ENCODE peak calls at places on chromosomes 7 and 10, in six cellular contexts. K is A549, E is endothelial cell of umbilical vein, S is GM12878, C is HepG2, Q is K562. D is an unnamed sample.

GRCh38 chr7:30924624-30925023 is 13.0 kb downstream of the AQP1 start:
- DNase-seq in E (no peak), C (no peak), Q (no peak), K (no peak), S (no peak), D (no peak)

GRCh38 chr7:115042596-115042995 is 120.7 kb downstream of the MDFIC start:
- DNase-seq in S (no peak), Q (no peak), C (no peak), E (no peak), K (no peak), D (no peak)

GRCh38 chr10:48731654-48732053 is 47.0 kb downstream of the WDFY4 start:
- DNase-seq in E (no peak), Q (no peak), C (no peak), K (no peak), S (no peak), D (no peak)

GRCh38 chr10:23370106-23370505 is 25.5 kb upstream of the C10orf67 start:
- DNase-seq in S (no peak), Q (no peak), K (no peak), E (no peak), C (no peak), D (peak; percentile 12)

GRCh38 chr7:74405191-74405898 is 48.4 kb upstream of the GTF2IRD1 start:
- DNase-seq in C (no peak), E (no peak), Q (peak; percentile 84), K (peak; percentile 47), S (no peak), D (peak; percentile 97)

GRCh38 chr10:123390332-123390731 is 236.1 kb downstream of the BUB3 start:
- DNase-seq in S (no peak), C (no peak), E (no peak), K (no peak), Q (no peak), D (no peak)

GRCh38 chr10:18094332-18094731 is 45.9 kb upstream of the CACNB2 start:
- DNase-seq in E (no peak), C (no peak), K (no peak), Q (no peak), S (no peak), D (no peak)

GRCh38 chr7:98250789-98251188 is 1.2 kb downstream of the TECPR1 start:
- DNase-seq in E (peak; percentile 35), S (no peak), C (no peak), K (no peak), Q (peak; percentile 40), D (no peak)

GRCh38 chr7:79529896-79530235 is 76.4 kb upstream of the MAGI2 start:
- DNase-seq in Q (no peak), K (no peak), S (no peak), E (no peak), C (no peak), D (no peak)

GRCh38 chr10:109587366-109587765 is 335.9 kb downstream of the XPNPEP1 start:
- DNase-seq in C (no peak), K (no peak), E (no peak), Q (no peak), S (no peak), D (no peak)

GRCh38 chr7:138472292-138473079 is 12.4 kb downstream of the TRIM24 start:
- DNase-seq in K (no peak), E (no peak), S (no peak), C (peak; percentile 59), Q (no peak), D (no peak)

GRCh38 chr7:149310113-149310836 is 48.3 kb downstream of the ZNF783 start:
- DNase-seq in E (peak; percentile 69), Q (peak; percentile 75), C (peak; percentile 53), K (peak; percentile 87), S (peak; percentile 36), D (peak; percentile 75)

GRCh38 chr7:1854521-1855395 is 184.7 kb downstream of the ELFN1 start:
- DNase-seq in C (no peak), Q (peak; percentile 85), E (no peak), K (no peak), S (no peak), D (peak; percentile 76)

GRCh38 chr10:111999205-111999914 is 184.2 kb downstream of the GPAM start:
- DNase-seq in E (no peak), Q (no peak), C (no peak), K (no peak), S (no peak), D (no peak)

GRCh38 chr10:102188298-102188940 is 36.2 kb downstream of the NOLC1 start:
- DNase-seq in K (no peak), C (peak; percentile 10), E (no peak), S (no peak), Q (no peak), D (no peak)

GRCh38 chr7:50580053-50580452 is 14.8 kb upstream of the DDC start:
- DNase-seq in C (peak; percentile 58), E (no peak), K (no peak), Q (no peak), S (no peak), D (no peak)

GRCh38 chr7:132291446-132291845 is 284.8 kb downstream of the PLXNA4 start:
- DNase-seq in E (no peak), C (peak; percentile 16), K (no peak), S (no peak), Q (no peak), D (no peak)

GRCh38 chr7:112362053-112362650 is 88.1 kb upstream of the IFRD1 start:
- DNase-seq in Q (no peak), S (no peak), K (no peak), E (no peak), C (no peak), D (no peak)

GRCh38 chr7:45713669-45714520 is 139.7 kb downstream of the ADCY1 start:
- DNase-seq in E (no peak), K (no peak), Q (no peak), S (no peak), C (no peak), D (peak; percentile 2)

GRCh38 chr10:128525936-128526335 is 399.7 kb upstream of the MKI67 start:
- DNase-seq in Q (no peak), K (no peak), E (no peak), C (no peak), S (no peak), D (no peak)

GRCh38 chr7:5430612-5430947 is 6.9 kb upstream of the TNRC18 start:
- DNase-seq in C (no peak), S (no peak), K (no peak), Q (no peak), E (no peak), D (no peak)

GRCh38 chr7:5433181-5433580 is 9.5 kb upstream of the TNRC18 start:
- DNase-seq in S (no peak), K (no peak), C (no peak), Q (no peak), E (no peak), D (no peak)

GRCh38 chr7:5429857-5430611 is 6.4 kb upstream of the TNRC18 start:
- DNase-seq in K (no peak), E (no peak), S (no peak), C (no peak), Q (no peak), D (no peak)

GRCh38 chr7:5432691-5433090 is 9.1 kb upstream of the TNRC18 start:
- DNase-seq in Q (no peak), S (no peak), K (no peak), C (no peak), E (no peak), D (no peak)

GRCh38 chr7:5431485-5432118 is 8.0 kb upstream of the TNRC18 start:
- DNase-seq in C (no peak), Q (no peak), E (no peak), S (no peak), K (no peak), D (no peak)
- TF ChIP-seq MYC in C (no peak), Q (no peak), E (no peak), S (no peak), K (no peak), D (no peak)

GRCh38 chr10:26214538-26215461 is 1.8 kb upstream of the GAD2 start:
- DNase-seq in Q (no peak), K (no peak), S (no peak), C (no peak), E (no peak), D (no peak)
- TF ChIP-seq MAX in Q (no peak), K (no peak), S (no peak), C (no peak), E (no peak), D (no peak)

DNA sequence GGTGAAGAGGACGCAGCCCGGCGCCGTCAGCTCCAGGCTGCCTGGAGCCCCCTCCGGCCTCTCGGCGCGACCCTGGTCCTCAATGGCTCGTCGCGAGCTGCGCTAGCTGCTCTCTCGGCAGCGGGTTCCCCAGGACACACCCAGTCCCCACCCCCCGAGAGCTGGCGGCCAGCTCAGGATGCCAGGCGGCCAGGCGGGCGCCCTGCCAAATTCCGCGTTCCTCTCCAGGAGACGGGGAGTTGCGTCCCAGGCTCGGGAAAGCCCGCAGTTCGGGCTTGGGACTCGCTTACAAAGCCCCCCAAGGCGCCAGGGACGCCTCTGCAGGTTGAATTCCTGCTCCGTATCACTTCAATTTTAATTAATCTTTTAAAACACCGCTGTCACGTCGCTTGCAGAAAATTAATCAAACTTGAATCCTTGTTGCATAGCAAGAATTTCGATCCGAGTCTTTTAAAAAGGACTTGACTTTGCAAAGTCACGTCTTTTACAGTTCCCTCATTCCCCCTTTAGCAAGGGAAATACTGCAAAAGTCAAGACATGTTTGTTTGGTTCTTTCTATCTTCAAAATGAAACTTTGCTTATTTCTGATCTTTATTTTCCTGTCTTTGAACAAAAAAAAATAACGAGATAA is 28.2 kb downstream of the SKIDA1 start:
- DNase-seq in C (peak; percentile 88), S (no peak), Q (peak; percentile 60), E (peak; percentile 83), K (peak; percentile 96), D (peak; percentile 65)
- TF ChIP-seq POLR2A in C (no peak), S (no peak), Q (no peak), E (no peak), K (peak; percentile 57), D (no peak)

GRCh38 chr10:58511765-58512469 is 755 bp upstream of the BICC1 start:
- DNase-seq in E (no peak), Q (no peak), C (peak; percentile 59), S (no peak), K (no peak), D (no peak)

GRCh38 chr10:58514102-58514472 is 1.4 kb downstream of the BICC1 start:
- DNase-seq in K (no peak), S (no peak), Q (no peak), E (no peak), C (no peak), D (no peak)

GRCh38 chr10:58515296-58515956 is 2.8 kb downstream of the BICC1 start:
- DNase-seq in C (no peak), K (no peak), E (no peak), S (no peak), Q (no peak), D (no peak)

GRCh38 chr10:58513189-58514101 is 773 bp downstream of the BICC1 start:
- DNase-seq in S (no peak), K (peak; percentile 69), Q (no peak), E (peak; percentile 7), C (no peak), D (peak; percentile 44)

DNA sequence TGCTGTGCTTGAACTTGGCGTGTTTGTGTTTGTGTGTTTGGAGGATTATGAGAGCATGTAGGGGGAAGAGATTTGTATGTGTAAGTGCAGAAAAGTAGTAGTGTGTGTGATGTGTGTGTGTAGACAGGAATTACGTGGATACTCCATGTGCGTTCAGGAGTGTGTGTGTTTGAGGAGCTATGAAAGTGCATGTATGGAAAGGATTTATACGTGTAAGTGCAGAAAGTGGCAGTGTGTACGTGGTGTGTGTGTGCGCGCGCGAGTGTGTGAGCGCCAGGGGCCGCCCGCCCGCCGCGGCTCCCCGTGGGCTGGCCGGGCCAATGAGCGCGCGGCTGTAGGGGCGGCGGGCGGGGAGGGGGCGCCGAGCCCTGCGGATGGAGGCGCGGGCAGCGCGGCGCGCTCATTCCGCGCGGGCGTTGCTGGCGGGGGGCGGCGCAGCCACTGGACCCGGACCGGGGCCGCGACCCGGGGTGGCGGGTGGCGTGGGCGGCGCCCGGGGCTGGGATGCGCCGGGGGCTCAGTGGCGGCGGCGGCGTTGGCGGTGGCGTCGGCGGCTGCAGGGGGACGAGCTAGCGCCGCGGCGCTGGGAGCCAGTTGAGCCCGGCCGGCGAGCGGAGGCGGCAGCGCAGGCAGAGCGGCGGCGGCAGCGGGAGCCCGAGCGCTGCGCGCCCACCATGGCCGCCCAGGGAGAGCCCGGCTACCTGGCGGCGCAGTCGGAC is at the start of gene BICC1:
- DNase-seq in E (peak; percentile 28), Q (no peak), S (no peak), C (no peak), K (peak; percentile 47), D (no peak)
- TF ChIP-seq MYC in E (no peak), Q (no peak), S (no peak), C (no peak), K (no peak), D (no peak)

D was measured in NB4.